ENCODE peak calls at places on chromosomes 7 and 10, in four cellular contexts. One of them, this sample, is unnamed.

GRCh38 chr10:11869743-11870460 is 46.7 kb downstream of the PROSER2 start:
- DNase-seq in HepG2: no peak
- DNase-seq in stimulated activated CD8-positive, alpha-beta memory T cell treated with anti-CD3 and anti-CD28 coated beads, Interleukin-7, amount 100 ng/mL, for 4 hours: no peak
- DNase-seq in GM06990: no peak
- DNase-seq in this sample: no peak

GRCh38 chr7:79241288-79242055 is 212.0 kb downstream of the MAGI2 start:
- DNase-seq in stimulated activated CD8-positive, alpha-beta memory T cell treated with anti-CD3 and anti-CD28 coated beads, Interleukin-7, amount 100 ng/mL, for 4 hours: no peak
- DNase-seq in HepG2: no peak
- DNase-seq in GM06990: no peak
- DNase-seq in this sample: no peak

GRCh38 chr7:15977663-15978062 is 291.2 kb upstream of the MEOX2 start:
- DNase-seq in stimulated activated CD8-positive, alpha-beta memory T cell treated with anti-CD3 and anti-CD28 coated beads, Interleukin-7, amount 100 ng/mL, for 4 hours: no peak
- DNase-seq in GM06990: no peak
- DNase-seq in HepG2: no peak
- DNase-seq in this sample: no peak

GRCh38 chr7:71479231-71479630 is 347.3 kb downstream of the GALNT17 start:
- DNase-seq in HepG2: no peak
- DNase-seq in stimulated activated CD8-positive, alpha-beta memory T cell treated with anti-CD3 and anti-CD28 coated beads, Interleukin-7, amount 100 ng/mL, for 4 hours: no peak
- DNase-seq in GM06990: no peak
- DNase-seq in this sample: no peak

GRCh38 chr7:73718905-73719805 is at the start of gene STX1A:
- DNase-seq in GM06990: peak; percentile 76
- DNase-seq in stimulated activated CD8-positive, alpha-beta memory T cell treated with anti-CD3 and anti-CD28 coated beads, Interleukin-7, amount 100 ng/mL, for 4 hours: peak; percentile 66
- DNase-seq in HepG2: peak; percentile 40
- DNase-seq in this sample: peak; percentile 80

GRCh38 chr7:4297843-4298219 is 384.3 kb upstream of the FOXK1 start:
- DNase-seq in HepG2: no peak
- DNase-seq in GM06990: no peak
- DNase-seq in stimulated activated CD8-positive, alpha-beta memory T cell treated with anti-CD3 and anti-CD28 coated beads, Interleukin-7, amount 100 ng/mL, for 4 hours: no peak
- DNase-seq in this sample: no peak

GRCh38 chr10:3805791-3806381 is 20.9 kb upstream of the KLF6 start:
- DNase-seq in HepG2: no peak
- DNase-seq in GM06990: peak; percentile 78
- DNase-seq in stimulated activated CD8-positive, alpha-beta memory T cell treated with anti-CD3 and anti-CD28 coated beads, Interleukin-7, amount 100 ng/mL, for 4 hours: peak; percentile 41
- DNase-seq in this sample: no peak

GRCh38 chr10:43396061-43396927 is 12.7 kb downstream of the HNRNPF start:
- DNase-seq in HepG2: peak; percentile 79
- DNase-seq in GM06990: peak; percentile 86
- DNase-seq in stimulated activated CD8-positive, alpha-beta memory T cell treated with anti-CD3 and anti-CD28 coated beads, Interleukin-7, amount 100 ng/mL, for 4 hours: peak; percentile 61
- DNase-seq in this sample: peak; percentile 83

GRCh38 chr10:29735628-29736324 is 101.0 kb upstream of the SVIL start:
- DNase-seq in GM06990: peak; percentile 75
- DNase-seq in stimulated activated CD8-positive, alpha-beta memory T cell treated with anti-CD3 and anti-CD28 coated beads, Interleukin-7, amount 100 ng/mL, for 4 hours: peak; percentile 80
- DNase-seq in HepG2: peak; percentile 61
- DNase-seq in this sample: peak; percentile 92

GRCh38 chr7:139679731-139680594 is 97.8 kb downstream of the HIPK2 start:
- DNase-seq in GM06990: no peak
- DNase-seq in stimulated activated CD8-positive, alpha-beta memory T cell treated with anti-CD3 and anti-CD28 coated beads, Interleukin-7, amount 100 ng/mL, for 4 hours: no peak
- DNase-seq in HepG2: peak; percentile 80
- DNase-seq in this sample: no peak

GRCh38 chr10:97889461-97890265 is 40.0 kb downstream of the GOLGA7B start:
- DNase-seq in GM06990: no peak
- DNase-seq in stimulated activated CD8-positive, alpha-beta memory T cell treated with anti-CD3 and anti-CD28 coated beads, Interleukin-7, amount 100 ng/mL, for 4 hours: no peak
- DNase-seq in HepG2: no peak
- DNase-seq in this sample: peak; percentile 51

GRCh38 chr10:33410860-33411234 is 76.4 kb upstream of the NRP1 start:
- DNase-seq in stimulated activated CD8-positive, alpha-beta memory T cell treated with anti-CD3 and anti-CD28 coated beads, Interleukin-7, amount 100 ng/mL, for 4 hours: no peak
- DNase-seq in GM06990: no peak
- DNase-seq in HepG2: no peak
- DNase-seq in this sample: no peak

GRCh38 chr7:10325395-10325794 is 648.3 kb upstream of the PHF14 start:
- DNase-seq in GM06990: no peak
- DNase-seq in stimulated activated CD8-positive, alpha-beta memory T cell treated with anti-CD3 and anti-CD28 coated beads, Interleukin-7, amount 100 ng/mL, for 4 hours: no peak
- DNase-seq in HepG2: no peak
- DNase-seq in this sample: no peak

GRCh38 chr10:22464966-22465627 is 119.8 kb downstream of the SPAG6 start:
- DNase-seq in GM06990: no peak
- DNase-seq in HepG2: no peak
- DNase-seq in stimulated activated CD8-positive, alpha-beta memory T cell treated with anti-CD3 and anti-CD28 coated beads, Interleukin-7, amount 100 ng/mL, for 4 hours: no peak
- DNase-seq in this sample: no peak

GRCh38 chr7:150399861-150400778 is 21.0 kb downstream of the ZNF775 start:
- DNase-seq in HepG2: no peak
- DNase-seq in GM06990: no peak
- DNase-seq in stimulated activated CD8-positive, alpha-beta memory T cell treated with anti-CD3 and anti-CD28 coated beads, Interleukin-7, amount 100 ng/mL, for 4 hours: no peak
- DNase-seq in this sample: no peak

GRCh38 chr7:120591-120991 is 71.8 kb upstream of the FAM20C start:
- DNase-seq in stimulated activated CD8-positive, alpha-beta memory T cell treated with anti-CD3 and anti-CD28 coated beads, Interleukin-7, amount 100 ng/mL, for 4 hours: no peak
- DNase-seq in GM06990: no peak
- DNase-seq in HepG2: no peak
- DNase-seq in this sample: no peak